ENCODE peak calls at places on chromosomes 4 and X, in nine cellular contexts. Y is OCI-LY7, A is psoas muscle, Z is transverse colon, E is hepatocyte, J is spleen, W is tibial nerve, B is fibroblast of lung, M is heart right ventricle. P is an unnamed sample. For H3K36me3, the result is how much of the 10 kb centered on the place peaks cover.

GRCh38 chr4:169634975-169635374 is 14.6 kb downstream of the CLCN3 start:
- DNase-seq in Y (no peak), A (no peak), Z (no peak), E (peak), J (no peak), W (no peak), B (no peak), M (no peak), P (no peak)

GRCh38 chrX:57752866-57753265 is 72.8 kb upstream of the NLRP2B start:
- DNase-seq in Y (no peak), A (no peak), Z (no peak), E (no peak), J (no peak), W (no peak), B (no peak), M (no peak), P (peak)

GRCh38 chrX:48580662-48581061 is 6.4 kb downstream of the RBM3 start:
- DNase-seq in Y (no peak), A (no peak), Z (no peak), E (no peak), J (no peak), W (no peak), B (no peak), M (no peak), P (no peak)

GRCh38 chr4:104976258-104976657 is 170.4 kb upstream of the TET2 start:
- DNase-seq in Y (no peak), A (no peak), Z (no peak), E (no peak), J (no peak), W (no peak), B (no peak), M (no peak), P (no peak)

GRCh38 chr4:55008166-55009056 is 117.0 kb downstream of the KDR start:
- DNase-seq in Y (no peak), A (no peak), Z (no peak), E (no peak), J (no peak), W (no peak), B (no peak), M (no peak), P (peak)

GRCh38 chrX:15750611-15751159 is 12.6 kb downstream of the CA5B start:
- DNase-seq in Y (no peak), A (no peak), Z (no peak), E (no peak), J (no peak), W (no peak), B (no peak), M (no peak), P (no peak)

GRCh38 chrX:126456136-126456535 is 96.5 kb downstream of the DCAF12L1 start:
- DNase-seq in Y (no peak), A (no peak), Z (no peak), E (no peak), J (no peak), W (no peak), B (no peak), M (no peak), P (no peak)

GRCh38 chrX:135974279-135974856 is 580 bp upstream of the MMGT1 start:
- DNase-seq in Y (peak), A (peak), Z (peak), E (peak), J (peak), W (peak), B (peak), M (peak), P (peak)

GRCh38 chr4:79917246-79917645 is 155.8 kb downstream of the ANTXR2 start:
- DNase-seq in Y (peak), A (peak), Z (peak), E (peak), J (no peak), W (no peak), B (peak), M (peak), P (peak)

GRCh38 chr4:2281575-2282343 is 19.9 kb upstream of the MXD4 start:
- DNase-seq in Y (peak), A (no peak), Z (peak), E (no peak), J (peak), W (no peak), B (no peak), M (peak), P (peak)

GRCh38 chr4:38723726-38724506 is 58.9 kb downstream of the TLR10 start:
- DNase-seq in Y (no peak), A (no peak), Z (peak), E (peak), J (no peak), W (no peak), B (no peak), M (no peak), P (no peak)

GRCh38 chr4:69749771-69750170 is 10.6 kb downstream of the SULT1B1 start:
- DNase-seq in Y (no peak), A (no peak), Z (no peak), E (no peak), J (no peak), W (no peak), B (peak), M (no peak), P (no peak)

GRCh38 chrX:47093248-47093647 is 15.0 kb downstream of the RGN start:
- DNase-seq in Y (peak), A (no peak), Z (no peak), E (peak), J (no peak), W (no peak), B (peak), M (no peak), P (peak)

GRCh38 chr4:108144451-108144850 is 24.3 kb downstream of the LEF1 start:
- DNase-seq in Y (no peak), A (no peak), Z (no peak), E (no peak), J (no peak), W (no peak), B (no peak), M (no peak), P (no peak)

GRCh38 chr4:97185233-97185632 is 958.0 kb downstream of the STPG2 start:
- DNase-seq in Y (no peak), A (no peak), Z (no peak), E (no peak), J (no peak), W (no peak), B (no peak), M (no peak), P (no peak)

GRCh38 chr4:139619644-139620043 is 46.0 kb upstream of the MGST2 start:
- DNase-seq in Y (peak), A (no peak), Z (no peak), E (peak), J (no peak), W (no peak), B (peak), M (no peak), P (peak)

GRCh38 chrX:124275167-124275894 is 57.1 kb upstream of the TEX13D start:
- DNase-seq in Y (no peak), A (no peak), Z (no peak), E (no peak), J (no peak), W (no peak), B (no peak), M (no peak), P (no peak)

GRCh38 chrX:27619459-27619858 is 29.3 kb downstream of the DCAF8L2 start:
- DNase-seq in Y (no peak), A (no peak), Z (no peak), E (peak), J (no peak), W (no peak), B (no peak), M (no peak), P (no peak)

GRCh38 chr4:152039085-152039484 is 278.3 kb upstream of the GATB start:
- DNase-seq in Y (no peak), A (no peak), Z (no peak), E (no peak), J (no peak), W (no peak), B (peak), M (no peak), P (no peak)

GRCh38 chr4:83074086-83074704 is 39.2 kb downstream of the COPS4 start:
- DNase-seq in Y (peak), A (no peak), Z (peak), E (peak), J (no peak), W (peak), B (peak), M (no peak), P (peak)

GRCh38 chr4:100098681-100099080 is 91.6 kb downstream of the DDIT4L start:
- DNase-seq in Y (no peak), A (no peak), Z (no peak), E (no peak), J (no peak), W (no peak), B (no peak), M (no peak), P (peak)

GRCh38 chr4:159902648-159903047 is 799.8 kb downstream of the RAPGEF2 start:
- DNase-seq in Y (no peak), A (no peak), Z (no peak), E (no peak), J (no peak), W (no peak), B (no peak), M (no peak), P (no peak)

GRCh38 chrX:121110536-121110935 is 63.1 kb downstream of the GLUD2 start:
- DNase-seq in Y (no peak), A (no peak), Z (no peak), E (no peak), J (no peak), W (no peak), B (no peak), M (no peak), P (no peak)

GRCh38 chr4:95522682-95523410 is 25.9 kb downstream of the UNC5C start:
- DNase-seq in Y (no peak), A (no peak), Z (no peak), E (no peak), J (no peak), W (no peak), B (no peak), M (no peak), P (no peak)

GRCh38 chr4:165288639-165289428 is 38.6 kb upstream of the MSMO1 start:
- DNase-seq in Y (no peak), A (no peak), Z (no peak), E (no peak), J (no peak), W (peak), B (peak), M (no peak), P (no peak)

GRCh38 chr4:127174731-127175130 is 458.0 kb upstream of the INTU start:
- DNase-seq in Y (no peak), A (no peak), Z (no peak), E (no peak), J (no peak), W (no peak), B (no peak), M (no peak), P (no peak)

GRCh38 chr4:20761382-20761781 is 61.1 kb downstream of the PACRGL start:
- DNase-seq in Y (no peak), A (no peak), Z (no peak), E (no peak), J (no peak), W (no peak), B (no peak), M (no peak), P (no peak)

GRCh38 chrX:119853449-119853848 is 686 bp upstream of the UPF3B start:
- DNase-seq in Y (no peak), A (no peak), Z (peak), E (no peak), J (no peak), W (peak), B (no peak), M (no peak), P (peak)

GRCh38 chr4:117164338-117164737 is 79.0 kb upstream of the TRAM1L1 start:
- DNase-seq in Y (no peak), A (no peak), Z (no peak), E (no peak), J (no peak), W (no peak), B (no peak), M (no peak), P (no peak)

GRCh38 chr4:99574530-99575314 is at the start of gene MTTP:
- DNase-seq in Y (peak), A (no peak), Z (no peak), E (peak), J (no peak), W (no peak), B (no peak), M (no peak), P (no peak)

GRCh38 chr4:38802561-38803355 is 1.8 kb downstream of the TLR1 start:
- DNase-seq in Y (peak), A (no peak), Z (no peak), E (no peak), J (no peak), W (no peak), B (no peak), M (no peak), P (no peak)

GRCh38 chrX:48532201-48532600 is 7.3 kb upstream of the TBC1D25 start:
- DNase-seq in Y (no peak), A (no peak), Z (no peak), E (no peak), J (no peak), W (no peak), B (no peak), M (no peak), P (no peak)

GRCh38 chrX:48971325-48972213 is at the start of gene KCND1:
- DNase-seq in Y (no peak), A (peak), Z (peak), E (peak), J (no peak), W (peak), B (peak), M (peak), P (peak)

GRCh38 chrX:136689441-136689840 is 41.5 kb downstream of the CD40LG start:
- DNase-seq in Y (no peak), A (no peak), Z (no peak), E (no peak), J (no peak), W (no peak), B (no peak), M (no peak), P (no peak)

GRCh38 chr4:79913581-79913980 is 159.4 kb downstream of the ANTXR2 start:
- DNase-seq in Y (no peak), A (no peak), Z (no peak), E (no peak), J (no peak), W (no peak), B (peak), M (no peak), P (no peak)

GRCh38 chr4:153398713-153399112 is 54.2 kb downstream of the MND1 start:
- DNase-seq in Y (no peak), A (no peak), Z (no peak), E (peak), J (no peak), W (no peak), B (no peak), M (no peak), P (no peak)

GRCh38 chrX:48617542-48618340 is 20.4 kb downstream of the WDR13 start:
- DNase-seq in Y (no peak), A (no peak), Z (no peak), E (no peak), J (no peak), W (no peak), B (no peak), M (no peak), P (no peak)

GRCh38 chrX:74614193-74614909 is at the start of gene RLIM:
- DNase-seq in Y (peak), A (peak), Z (peak), E (peak), J (peak), W (peak), B (peak), M (peak), P (peak)

DNA sequence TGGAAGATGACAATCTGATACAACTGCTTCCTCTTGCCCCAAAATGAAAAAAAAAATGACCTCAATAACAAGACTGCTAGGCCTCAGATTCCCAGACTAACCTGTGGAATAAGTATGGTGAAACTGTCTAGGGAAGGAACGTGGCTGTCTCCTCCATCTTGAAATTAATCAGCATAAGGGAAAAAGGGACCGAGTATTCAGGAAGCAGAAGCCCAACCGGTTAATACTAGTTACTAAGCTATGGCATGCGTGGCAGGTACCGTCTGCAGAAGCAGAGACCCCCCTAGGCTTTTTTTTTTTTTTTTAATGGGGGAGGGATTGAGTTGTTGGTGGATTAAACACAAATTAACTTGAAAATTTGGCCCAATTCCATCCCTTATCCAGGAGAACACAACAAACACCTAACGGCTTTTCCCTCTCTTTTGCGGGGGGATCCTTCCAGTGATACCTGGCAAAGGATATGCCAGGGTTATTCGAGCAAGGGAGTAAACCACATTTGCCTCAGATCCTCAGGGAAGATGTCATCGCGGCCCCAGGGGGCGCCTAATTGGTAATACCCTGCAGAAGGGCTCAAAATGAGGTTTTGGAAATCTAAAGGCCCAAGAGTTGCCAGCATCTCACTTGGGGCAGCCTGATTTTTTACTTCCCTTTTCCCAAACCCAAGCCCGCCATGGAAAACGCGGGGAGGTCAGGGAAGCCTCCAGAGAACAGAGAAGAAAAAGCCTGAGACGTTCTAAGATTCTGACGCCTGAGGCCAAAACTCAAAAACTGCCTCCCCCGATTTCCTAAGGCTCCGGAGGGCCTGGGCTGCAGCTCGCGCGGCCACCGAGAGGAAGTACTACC is 853 bp downstream of the RLIM start:
- DNase-seq in Y (peak), A (no peak), Z (peak), E (peak), J (no peak), W (no peak), B (peak), M (no peak), P (no peak)
- TF ChIP-seq CTCF in Y (peak), A (no peak), Z (no peak), E (no peak), J (no peak), W (no peak), B (no peak), M (no peak), P (no peak)

DNA sequence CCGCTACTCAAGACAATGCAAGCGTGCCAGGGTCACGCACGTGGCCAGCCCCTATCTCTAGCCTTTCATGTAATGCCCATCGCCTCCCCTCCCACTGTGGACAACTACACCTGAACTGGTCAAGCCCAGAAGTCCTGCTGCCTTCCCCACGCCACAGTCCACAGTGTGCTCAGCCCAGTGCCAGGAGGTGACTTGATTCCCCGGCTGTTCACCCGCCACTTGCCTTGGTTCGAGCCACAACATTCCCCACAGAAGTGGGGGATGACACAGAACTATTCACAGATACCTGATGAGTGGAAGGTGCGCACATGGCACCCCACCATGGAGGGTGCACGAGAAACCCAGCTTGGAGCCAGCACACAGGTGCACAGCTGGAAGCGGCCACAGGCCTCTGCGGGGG is 6.8 kb downstream of the ARHGAP4 start:
- DNase-seq in Y (no peak), A (no peak), Z (no peak), E (no peak), J (no peak), W (no peak), B (no peak), M (no peak), P (no peak)
- H3K36me3 ChIP-seq in Y (under half), A (under half), Z (under half), E (under half), J (under half), W (under half), B (under half), M (under half), P (under half)

DNA sequence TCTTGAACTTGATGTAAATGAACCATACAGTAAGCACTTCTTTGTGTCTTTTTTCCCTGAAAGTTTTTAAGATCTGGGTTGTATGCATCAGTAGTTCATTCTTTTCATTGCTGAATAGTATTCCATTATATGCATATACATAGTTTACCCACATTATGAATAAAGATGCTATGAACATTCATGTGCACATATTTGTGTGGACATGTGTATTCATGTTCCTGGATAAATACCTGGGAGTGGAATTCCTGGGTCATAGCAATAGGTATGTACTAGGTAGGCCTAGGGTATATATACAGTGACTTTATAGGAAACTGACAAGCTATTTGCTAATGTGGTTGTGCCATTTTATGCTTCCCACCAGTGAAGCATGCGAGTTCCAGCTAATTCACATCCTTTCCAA is 215.9 kb downstream of the NR3C2 start:
- DNase-seq in Y (no peak), A (no peak), Z (no peak), E (no peak), J (no peak), W (no peak), B (no peak), M (no peak), P (no peak)
- TF ChIP-seq CTCF in Y (no peak), A (no peak), Z (no peak), E (no peak), J (no peak), W (no peak), B (no peak), M (no peak), P (no peak)

GRCh38 chr4:889516-889915 is 42.6 kb downstream of the GAK start:
- DNase-seq in Y (no peak), A (no peak), Z (no peak), E (no peak), J (no peak), W (no peak), B (no peak), M (no peak), P (no peak)
- H3K36me3 ChIP-seq in Y (half or more), A (under half), Z (under half), E (under half), J (half or more), W (under half), B (under half), M (under half), P (half or more)

P was measured in WERI-Rb-1.